ENCODE peak calls at places on chromosomes 5 and 9, in five cellular contexts. One of them, this sample, is unnamed.
A peak's percentile ranks its signal among the peaks of the same experiment; 100 is the strongest.

GRCh38 chr5:111574316-111574715 is 62.0 kb upstream of the STARD4 start:
- DNase-seq in A549: no peak
- DNase-seq in suprapubic skin: no peak
- DNase-seq in mammary epithelial cell: no peak
- DNase-seq in upper lobe of left lung: no peak
- DNase-seq in this sample: no peak

GRCh38 chr9:72875221-72875620 is 77.6 kb downstream of the ALDH1A1 start:
- DNase-seq in A549: no peak
- DNase-seq in mammary epithelial cell: no peak
- DNase-seq in suprapubic skin: no peak
- DNase-seq in upper lobe of left lung: no peak
- DNase-seq in this sample: no peak

GRCh38 chr5:126433708-126434107 is 10.5 kb downstream of the GRAMD2B start:
- DNase-seq in suprapubic skin: no peak
- DNase-seq in A549: no peak
- DNase-seq in mammary epithelial cell: peak; percentile 68
- DNase-seq in upper lobe of left lung: no peak
- DNase-seq in this sample: no peak

GRCh38 chr9:129900263-129901041 is 65.2 kb downstream of the USP20 start:
- DNase-seq in upper lobe of left lung: no peak
- DNase-seq in suprapubic skin: no peak
- DNase-seq in A549: no peak
- DNase-seq in mammary epithelial cell: no peak
- DNase-seq in this sample: no peak

GRCh38 chr5:141701341-141702119 is 19.5 kb upstream of the ARAP3 start:
- DNase-seq in upper lobe of left lung: no peak
- DNase-seq in mammary epithelial cell: no peak
- DNase-seq in A549: no peak
- DNase-seq in suprapubic skin: no peak
- DNase-seq in this sample: no peak

GRCh38 chr5:41112486-41113455 is 41.6 kb upstream of the MROH2B start:
- DNase-seq in upper lobe of left lung: no peak
- DNase-seq in mammary epithelial cell: no peak
- DNase-seq in A549: no peak
- DNase-seq in suprapubic skin: no peak
- DNase-seq in this sample: no peak

GRCh38 chr5:125012727-125013451 is 266.4 kb upstream of the ZNF608 start:
- DNase-seq in upper lobe of left lung: no peak
- DNase-seq in mammary epithelial cell: peak; percentile 11
- DNase-seq in suprapubic skin: no peak
- DNase-seq in A549: no peak
- DNase-seq in this sample: no peak

GRCh38 chr9:112489876-112490661 is 3.4 kb downstream of the KIAA1958 start:
- DNase-seq in suprapubic skin: no peak
- DNase-seq in mammary epithelial cell: no peak
- DNase-seq in A549: no peak
- DNase-seq in upper lobe of left lung: no peak
- DNase-seq in this sample: no peak

GRCh38 chr5:105885266-105885665 is 1785.5 kb downstream of the EFNA5 start:
- DNase-seq in suprapubic skin: no peak
- DNase-seq in upper lobe of left lung: no peak
- DNase-seq in mammary epithelial cell: no peak
- DNase-seq in A549: no peak
- DNase-seq in this sample: no peak

GRCh38 chr9:36970007-36970888 is 63.8 kb downstream of the PAX5 start:
- DNase-seq in A549: peak; percentile 22
- DNase-seq in mammary epithelial cell: peak; percentile 58
- DNase-seq in upper lobe of left lung: no peak
- DNase-seq in suprapubic skin: no peak
- DNase-seq in this sample: no peak

GRCh38 chr9:83986765-83987401 is 6.3 kb downstream of the RMI1 start:
- DNase-seq in A549: peak; percentile 40
- DNase-seq in upper lobe of left lung: peak; percentile 30
- DNase-seq in suprapubic skin: no peak
- DNase-seq in mammary epithelial cell: no peak
- DNase-seq in this sample: no peak

GRCh38 chr5:168342985-168343384 is 51.5 kb downstream of the WWC1 start:
- DNase-seq in upper lobe of left lung: no peak
- DNase-seq in mammary epithelial cell: no peak
- DNase-seq in suprapubic skin: no peak
- DNase-seq in A549: no peak
- DNase-seq in this sample: no peak

GRCh38 chr9:120538339-120538738 is 41.6 kb downstream of the CDK5RAP2 start:
- DNase-seq in mammary epithelial cell: no peak
- DNase-seq in A549: peak; percentile 11
- DNase-seq in suprapubic skin: no peak
- DNase-seq in upper lobe of left lung: no peak
- DNase-seq in this sample: no peak

GRCh38 chr5:68320094-68320986 is 104.8 kb downstream of the PIK3R1 start:
- DNase-seq in upper lobe of left lung: no peak
- DNase-seq in mammary epithelial cell: no peak
- DNase-seq in A549: peak; percentile 83
- DNase-seq in suprapubic skin: no peak
- DNase-seq in this sample: no peak

GRCh38 chr5:149007174-149007573 is 55.7 kb downstream of the SH3TC2 start:
- DNase-seq in A549: no peak
- DNase-seq in suprapubic skin: no peak
- DNase-seq in mammary epithelial cell: no peak
- DNase-seq in upper lobe of left lung: no peak
- DNase-seq in this sample: no peak

GRCh38 chr5:150203832-150204587 is 14.1 kb downstream of the SLC6A7 start:
- DNase-seq in mammary epithelial cell: no peak
- DNase-seq in upper lobe of left lung: no peak
- DNase-seq in A549: no peak
- DNase-seq in suprapubic skin: no peak
- DNase-seq in this sample: peak; percentile 58

GRCh38 chr9:126342621-126343031 is 16.0 kb downstream of the MVB12B start:
- DNase-seq in suprapubic skin: no peak
- DNase-seq in upper lobe of left lung: no peak
- DNase-seq in mammary epithelial cell: no peak
- DNase-seq in A549: no peak
- DNase-seq in this sample: no peak

GRCh38 chr5:153079396-153079795 is 411.1 kb upstream of the GRIA1 start:
- DNase-seq in mammary epithelial cell: peak; percentile 68
- DNase-seq in A549: no peak
- DNase-seq in upper lobe of left lung: no peak
- DNase-seq in suprapubic skin: no peak
- DNase-seq in this sample: no peak

GRCh38 chr9:77450093-77450475 is 198.0 kb downstream of the GNA14 start:
- DNase-seq in mammary epithelial cell: no peak
- DNase-seq in upper lobe of left lung: no peak
- DNase-seq in A549: no peak
- DNase-seq in suprapubic skin: no peak
- DNase-seq in this sample: no peak

GRCh38 chr5:133926960-133927615 is 41.3 kb downstream of the C5orf15 start:
- DNase-seq in mammary epithelial cell: no peak
- DNase-seq in upper lobe of left lung: no peak
- DNase-seq in A549: peak; percentile 41
- DNase-seq in suprapubic skin: no peak
- DNase-seq in this sample: no peak

GRCh38 chr5:61229416-61229815 is 67.1 kb upstream of the SMIM15 start:
- DNase-seq in upper lobe of left lung: peak; percentile 22
- DNase-seq in mammary epithelial cell: no peak
- DNase-seq in A549: no peak
- DNase-seq in suprapubic skin: no peak
- DNase-seq in this sample: no peak

GRCh38 chr9:133057006-133057405 is 4.8 kb upstream of the CEL start:
- DNase-seq in A549: no peak
- DNase-seq in suprapubic skin: no peak
- DNase-seq in mammary epithelial cell: no peak
- DNase-seq in upper lobe of left lung: no peak
- DNase-seq in this sample: peak; percentile 64

GRCh38 chr5:3303777-3304176 is 291.9 kb upstream of the IRX1 start:
- DNase-seq in A549: no peak
- DNase-seq in upper lobe of left lung: no peak
- DNase-seq in suprapubic skin: no peak
- DNase-seq in mammary epithelial cell: no peak
- DNase-seq in this sample: no peak

GRCh38 chr9:37511006-37511714 is 25.4 kb downstream of the POLR1E start:
- DNase-seq in mammary epithelial cell: no peak
- DNase-seq in A549: peak; percentile 26
- DNase-seq in upper lobe of left lung: no peak
- DNase-seq in suprapubic skin: no peak
- DNase-seq in this sample: no peak

DNA sequence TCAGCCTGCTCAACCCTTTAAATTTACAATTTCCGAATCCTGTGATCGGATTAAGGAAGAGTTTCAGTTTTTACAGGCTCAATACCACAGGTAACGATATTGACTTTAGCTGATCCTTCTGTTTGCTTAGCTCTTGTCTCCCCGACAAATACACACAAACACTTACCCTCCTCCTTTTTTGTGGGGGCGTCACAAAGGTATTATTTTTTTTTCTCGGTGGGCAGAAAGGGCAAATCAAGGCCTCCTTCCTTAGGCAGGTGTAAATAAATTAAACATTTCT is 1.9 kb downstream of the TLE4 start:
- DNase-seq in mammary epithelial cell: peak; percentile 38
- DNase-seq in suprapubic skin: no peak
- DNase-seq in upper lobe of left lung: no peak
- DNase-seq in A549: no peak
- DNase-seq in this sample: no peak
- H3K27ac ChIP-seq in mammary epithelial cell: peak overlapping the region; percentile 97
- H3K27ac ChIP-seq in suprapubic skin: peak overlapping the region; percentile 94
- H3K27ac ChIP-seq in upper lobe of left lung: peak overlapping the region; percentile 97
- H3K27ac ChIP-seq in A549: peak overlapping the region; percentile 81
- H3K27ac ChIP-seq in this sample: no peak overlapping the region

DNA sequence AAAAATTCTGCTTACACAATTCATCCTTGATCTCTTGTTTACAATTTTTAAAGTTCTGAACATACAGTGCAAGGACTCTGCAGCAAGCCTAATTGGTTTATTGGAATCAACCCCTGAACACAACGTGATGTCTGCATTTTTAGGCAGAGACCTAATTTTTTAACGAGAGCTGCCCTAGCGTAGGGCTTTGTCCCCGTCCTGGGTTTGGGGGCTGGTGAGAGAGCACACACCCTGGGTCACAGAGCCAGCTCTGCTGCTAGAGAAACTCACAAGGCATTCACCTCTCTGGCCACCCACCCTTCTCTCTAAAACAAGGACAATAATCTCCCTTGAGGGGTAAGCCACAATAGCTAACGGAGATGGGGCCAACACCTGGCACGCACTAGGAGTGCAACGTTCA is 28.2 kb downstream of the SH3PXD2B start:
- DNase-seq in suprapubic skin: peak; percentile 74
- DNase-seq in mammary epithelial cell: no peak
- DNase-seq in A549: no peak
- DNase-seq in upper lobe of left lung: no peak
- DNase-seq in this sample: no peak
- H3K27ac ChIP-seq in suprapubic skin: peak overlapping the region; percentile 80
- H3K27ac ChIP-seq in mammary epithelial cell: no peak overlapping the region
- H3K27ac ChIP-seq in A549: no peak overlapping the region
- H3K27ac ChIP-seq in upper lobe of left lung: peak overlapping the region; percentile 75
- H3K27ac ChIP-seq in this sample: no peak overlapping the region

GRCh38 chr9:128100581-128100980 is 26.9 kb downstream of the PTGES2 start:
- DNase-seq in A549: no peak
- DNase-seq in suprapubic skin: no peak
- DNase-seq in mammary epithelial cell: no peak
- DNase-seq in upper lobe of left lung: no peak
- DNase-seq in this sample: peak; percentile 47
- H3K27ac ChIP-seq in A549: no peak overlapping the region
- H3K27ac ChIP-seq in suprapubic skin: peak overlapping the region; percentile 96
- H3K27ac ChIP-seq in mammary epithelial cell: no peak overlapping the region
- H3K27ac ChIP-seq in upper lobe of left lung: peak overlapping the region; percentile 92
- H3K27ac ChIP-seq in this sample: peak overlapping the region; percentile 99

GRCh38 chr9:93181672-93182435 is 2.1 kb upstream of the WNK2 start:
- DNase-seq in A549: no peak
- DNase-seq in suprapubic skin: no peak
- DNase-seq in mammary epithelial cell: no peak
- DNase-seq in upper lobe of left lung: no peak
- DNase-seq in this sample: no peak

GRCh38 chr9:93180938-93181337 is 3.0 kb upstream of the WNK2 start:
- DNase-seq in A549: no peak
- DNase-seq in suprapubic skin: no peak
- DNase-seq in upper lobe of left lung: no peak
- DNase-seq in mammary epithelial cell: no peak
- DNase-seq in this sample: no peak

GRCh38 chr9:93183106-93183662 is 755 bp upstream of the WNK2 start:
- DNase-seq in suprapubic skin: no peak
- DNase-seq in A549: no peak
- DNase-seq in upper lobe of left lung: no peak
- DNase-seq in mammary epithelial cell: no peak
- DNase-seq in this sample: no peak

GRCh38 chr9:93183663-93184438 is at the start of gene WNK2:
- DNase-seq in upper lobe of left lung: peak; percentile 88
- DNase-seq in suprapubic skin: peak; percentile 63
- DNase-seq in A549: peak; percentile 24
- DNase-seq in mammary epithelial cell: no peak
- DNase-seq in this sample: peak; percentile 67

DNA sequence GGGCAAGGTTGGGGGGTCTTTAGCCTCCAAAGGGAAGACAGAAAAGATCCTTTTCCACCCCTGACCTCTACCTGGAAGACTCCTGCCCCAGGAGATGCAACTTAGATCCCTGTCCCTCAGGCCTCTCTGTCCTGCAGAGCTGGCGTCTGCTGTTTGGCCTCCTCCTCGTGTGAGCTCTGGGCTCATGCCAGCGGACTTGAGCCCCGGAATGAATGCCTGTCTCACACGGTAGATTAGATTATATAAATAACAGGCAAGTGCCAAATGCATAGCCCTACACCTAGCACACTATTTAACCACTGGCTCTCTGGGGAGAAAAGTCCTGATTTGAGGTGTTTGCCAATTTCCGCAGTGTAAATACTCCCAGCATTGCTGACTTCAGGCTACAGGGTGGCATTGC is 1.4 kb upstream of the WNK2 start:
- DNase-seq in A549: no peak
- DNase-seq in mammary epithelial cell: no peak
- DNase-seq in suprapubic skin: no peak
- DNase-seq in upper lobe of left lung: no peak
- DNase-seq in this sample: no peak
- H3K27ac ChIP-seq in A549: no peak overlapping the region
- H3K27ac ChIP-seq in mammary epithelial cell: no peak overlapping the region
- H3K27ac ChIP-seq in suprapubic skin: no peak overlapping the region
- H3K27ac ChIP-seq in upper lobe of left lung: no peak overlapping the region
- H3K27ac ChIP-seq in this sample: no peak overlapping the region

DNA sequence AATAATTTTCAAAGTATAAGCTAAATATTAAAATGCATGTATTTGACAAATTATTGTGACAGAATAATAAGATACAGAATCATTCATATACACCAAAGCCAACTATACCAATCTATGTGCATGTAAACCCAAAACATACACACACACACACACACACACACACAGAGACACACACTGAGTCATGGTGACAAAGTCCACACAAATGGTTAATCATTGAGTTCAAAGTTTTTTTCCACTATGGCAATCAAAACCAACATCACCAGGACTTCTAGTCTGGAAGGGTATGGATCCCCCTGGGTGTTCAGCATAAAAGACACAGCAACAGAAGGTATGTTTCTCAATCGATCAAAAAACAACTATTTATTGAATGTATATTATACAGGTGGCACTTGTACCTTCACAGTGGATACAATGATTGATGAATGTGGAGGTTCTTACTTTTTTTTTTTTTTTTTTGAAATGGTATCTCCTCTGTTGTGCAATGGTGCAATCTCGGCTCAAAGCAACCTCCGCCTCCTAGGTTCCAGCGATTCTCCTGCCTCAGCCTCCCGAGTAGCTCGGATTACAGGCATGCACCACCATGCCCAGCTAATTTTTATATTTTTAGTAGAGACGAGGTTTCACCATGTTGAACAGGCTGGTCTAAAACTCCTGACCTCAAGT is 137.0 kb downstream of the PDE4D start:
- DNase-seq in upper lobe of left lung: no peak
- DNase-seq in A549: peak; percentile 93
- DNase-seq in suprapubic skin: no peak
- DNase-seq in mammary epithelial cell: peak; percentile 52
- DNase-seq in this sample: no peak
- H3K27ac ChIP-seq in upper lobe of left lung: no peak overlapping the region
- H3K27ac ChIP-seq in A549: peak overlapping the region; percentile 79
- H3K27ac ChIP-seq in suprapubic skin: no peak overlapping the region
- H3K27ac ChIP-seq in mammary epithelial cell: no peak overlapping the region
- H3K27ac ChIP-seq in this sample: no peak overlapping the region

GRCh38 chr5:180824630-180825476 is 22.2 kb upstream of the MGAT1 start:
- DNase-seq in suprapubic skin: no peak
- DNase-seq in upper lobe of left lung: no peak
- DNase-seq in A549: no peak
- DNase-seq in mammary epithelial cell: no peak
- DNase-seq in this sample: peak; percentile 60
- H3K27ac ChIP-seq in suprapubic skin: peak overlapping the region; percentile 75
- H3K27ac ChIP-seq in upper lobe of left lung: peak overlapping the region; percentile 64
- H3K27ac ChIP-seq in A549: no peak overlapping the region
- H3K27ac ChIP-seq in mammary epithelial cell: no peak overlapping the region
- H3K27ac ChIP-seq in this sample: peak overlapping the region; percentile 23